ENCODE peak calls at places on chromosomes 5 and 9, in five cellular contexts. One of them, this sample, is unnamed.

GRCh38 chr5:8114597-8115266 is 245.8 kb downstream of the MTRR start:
- DNase-seq in RWPE1: no peak
- DNase-seq in mammary epithelial cell: no peak
- DNase-seq in GM20000: no peak
- DNase-seq in MCF 10A: no peak
- DNase-seq in this sample: no peak

GRCh38 chr5:111551120-111551519 is 38.8 kb upstream of the STARD4 start:
- DNase-seq in RWPE1: no peak
- DNase-seq in mammary epithelial cell: no peak
- DNase-seq in GM20000: no peak
- DNase-seq in MCF 10A: no peak
- DNase-seq in this sample: no peak

GRCh38 chr9:84669293-84670105 is at the start of gene NTRK2:
- DNase-seq in RWPE1: peak; percentile 24
- DNase-seq in mammary epithelial cell: peak; percentile 52
- DNase-seq in GM20000: peak; percentile 66
- DNase-seq in MCF 10A: peak; percentile 6
- DNase-seq in this sample: peak; percentile 56

GRCh38 chr9:129038109-129038852 is 1.9 kb downstream of the MIGA2 start:
- DNase-seq in RWPE1: no peak
- DNase-seq in mammary epithelial cell: no peak
- DNase-seq in GM20000: no peak
- DNase-seq in MCF 10A: no peak
- DNase-seq in this sample: no peak

GRCh38 chr5:93150311-93151012 is 430.6 kb downstream of the NR2F1-AS1 start:
- DNase-seq in RWPE1: no peak
- DNase-seq in mammary epithelial cell: no peak
- DNase-seq in GM20000: no peak
- DNase-seq in MCF 10A: peak; percentile 9
- DNase-seq in this sample: no peak

GRCh38 chr5:1315709-1316587 is 21.1 kb upstream of the TERT start:
- DNase-seq in RWPE1: peak; percentile 82
- DNase-seq in mammary epithelial cell: peak; percentile 75
- DNase-seq in GM20000: peak; percentile 87
- DNase-seq in MCF 10A: peak; percentile 90
- DNase-seq in this sample: peak; percentile 88

GRCh38 chr5:116572375-116573278 is 2.0 kb downstream of the SEMA6A start:
- DNase-seq in RWPE1: no peak
- DNase-seq in mammary epithelial cell: peak; percentile 21
- DNase-seq in GM20000: no peak
- DNase-seq in MCF 10A: no peak
- DNase-seq in this sample: peak; percentile 20

GRCh38 chr5:79800979-79801827 is 111.6 kb downstream of the CMYA5 start:
- DNase-seq in RWPE1: peak; percentile 22
- DNase-seq in mammary epithelial cell: no peak
- DNase-seq in GM20000: no peak
- DNase-seq in MCF 10A: no peak
- DNase-seq in this sample: no peak

GRCh38 chr5:39570418-39571027 is 145.7 kb upstream of the DAB2 start:
- DNase-seq in RWPE1: peak; percentile 25
- DNase-seq in mammary epithelial cell: peak; percentile 28
- DNase-seq in GM20000: peak; percentile 15
- DNase-seq in MCF 10A: peak; percentile 44
- DNase-seq in this sample: no peak

GRCh38 chr9:93197670-93198069 is 13.7 kb downstream of the WNK2 start:
- DNase-seq in RWPE1: no peak
- DNase-seq in mammary epithelial cell: no peak
- DNase-seq in GM20000: no peak
- DNase-seq in MCF 10A: no peak
- DNase-seq in this sample: no peak

GRCh38 chr9:93193978-93194377 is 10.0 kb downstream of the WNK2 start:
- DNase-seq in RWPE1: no peak
- DNase-seq in mammary epithelial cell: no peak
- DNase-seq in GM20000: no peak
- DNase-seq in MCF 10A: no peak
- DNase-seq in this sample: no peak

GRCh38 chr9:93198117-93198838 is 14.3 kb downstream of the WNK2 start:
- DNase-seq in RWPE1: no peak
- DNase-seq in mammary epithelial cell: no peak
- DNase-seq in GM20000: no peak
- DNase-seq in MCF 10A: no peak
- DNase-seq in this sample: no peak

GRCh38 chr9:93194584-93194983 is 10.6 kb downstream of the WNK2 start:
- DNase-seq in RWPE1: no peak
- DNase-seq in mammary epithelial cell: no peak
- DNase-seq in GM20000: no peak
- DNase-seq in MCF 10A: no peak
- DNase-seq in this sample: no peak

DNA sequence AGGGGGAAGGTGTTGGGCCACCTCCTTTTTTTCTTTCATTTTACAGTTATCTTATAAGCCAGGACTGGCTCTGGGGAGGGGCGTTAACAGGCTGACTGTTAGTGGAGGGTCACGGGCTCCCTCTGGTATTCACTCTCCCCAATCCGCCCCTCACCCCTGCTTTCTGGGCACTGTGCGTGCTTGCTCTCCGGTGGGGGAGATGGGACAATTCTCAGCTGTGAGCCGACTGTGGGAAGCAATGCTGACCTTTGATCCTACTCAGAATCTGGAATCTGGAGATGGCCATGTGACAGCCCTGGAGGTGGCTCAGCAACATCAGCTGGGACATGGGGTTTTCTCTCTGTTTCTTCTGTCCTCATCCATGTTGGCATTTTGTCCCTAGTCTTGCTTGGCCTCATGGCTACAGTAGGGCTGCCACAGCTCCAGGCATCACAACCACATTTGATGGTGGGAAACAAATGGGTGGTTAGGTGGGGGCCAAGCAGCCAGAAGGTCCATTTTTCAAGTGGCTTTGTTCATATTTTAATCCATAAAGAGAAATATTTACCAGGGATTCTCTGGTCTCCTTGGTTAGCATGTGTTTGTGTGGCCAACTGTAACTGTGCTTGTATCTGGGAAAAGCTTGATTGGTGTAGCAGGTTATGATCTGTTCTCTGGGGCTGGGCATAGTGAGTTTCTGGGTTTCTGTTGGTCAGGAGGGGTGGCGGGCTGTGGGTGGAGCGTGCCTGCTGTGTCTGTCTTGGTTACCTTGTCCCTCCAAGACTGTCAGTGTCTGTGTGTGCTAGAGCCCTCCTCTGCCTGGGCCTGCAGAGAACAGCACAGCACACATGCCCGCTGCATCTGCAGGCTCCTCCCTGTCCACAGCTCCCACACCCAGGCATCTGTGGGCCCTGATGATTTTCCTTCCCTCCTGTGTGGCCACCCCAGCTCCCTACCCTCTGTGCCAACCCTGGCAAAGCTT is 12.4 kb downstream of the WNK2 start:
- DNase-seq in RWPE1: no peak
- DNase-seq in mammary epithelial cell: no peak
- DNase-seq in GM20000: no peak
- DNase-seq in MCF 10A: no peak
- DNase-seq in this sample: no peak
- TF ChIP-seq CTCF in RWPE1: no peak
- TF ChIP-seq CTCF in mammary epithelial cell: no peak
- TF ChIP-seq CTCF in GM20000: no peak
- TF ChIP-seq CTCF in MCF 10A: no peak
- TF ChIP-seq CTCF in this sample: no peak

GRCh38 chr5:177306674-177307543 is 3.3 kb downstream of the PRELID1 start:
- DNase-seq in RWPE1: no peak
- DNase-seq in mammary epithelial cell: no peak
- DNase-seq in GM20000: no peak
- DNase-seq in MCF 10A: peak; percentile 68
- DNase-seq in this sample: peak; percentile 23
- TF ChIP-seq CTCF in RWPE1: no peak
- TF ChIP-seq CTCF in mammary epithelial cell: no peak
- TF ChIP-seq CTCF in GM20000: no peak
- TF ChIP-seq CTCF in MCF 10A: no peak
- TF ChIP-seq CTCF in this sample: no peak

DNA sequence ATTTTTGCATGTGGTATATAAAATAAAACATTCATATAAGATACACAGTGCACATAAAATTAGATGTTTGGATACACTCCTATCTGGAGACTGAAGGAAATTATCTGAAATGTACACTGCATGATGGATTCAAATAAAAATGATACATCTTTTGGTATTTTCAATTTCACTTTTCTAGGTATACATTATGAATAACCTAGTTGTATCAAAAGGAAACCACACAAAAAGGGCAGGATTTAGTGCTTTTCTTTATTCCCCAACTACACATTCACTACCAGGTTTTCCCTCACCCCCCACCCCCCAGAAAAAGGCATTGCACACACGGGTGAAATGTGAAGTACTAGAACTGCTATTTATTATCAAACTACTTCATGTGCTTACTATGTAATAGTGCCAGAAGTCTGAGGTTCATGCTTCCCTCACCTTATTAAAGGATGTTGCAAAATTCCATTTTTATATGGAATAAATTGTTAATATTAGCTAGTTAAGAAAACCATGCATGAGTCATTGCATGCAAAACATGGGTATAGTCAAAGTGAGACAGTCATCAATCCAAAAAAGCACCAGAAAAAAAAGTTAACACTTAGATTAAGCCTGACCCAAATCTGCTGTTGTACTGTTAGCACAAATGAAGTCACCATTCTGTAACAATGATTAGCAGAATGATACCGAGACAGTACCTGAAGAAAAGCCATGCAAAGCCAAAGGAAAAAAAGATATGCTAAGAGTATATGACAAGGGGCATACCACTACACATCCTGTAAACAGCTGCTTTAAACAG is 49.3 kb downstream of the PKD2L2 start:
- DNase-seq in RWPE1: no peak
- DNase-seq in mammary epithelial cell: no peak
- DNase-seq in GM20000: no peak
- DNase-seq in MCF 10A: no peak
- DNase-seq in this sample: peak; percentile 26
- TF ChIP-seq CTCF in RWPE1: no peak
- TF ChIP-seq CTCF in mammary epithelial cell: no peak
- TF ChIP-seq CTCF in GM20000: no peak
- TF ChIP-seq CTCF in MCF 10A: no peak
- TF ChIP-seq CTCF in this sample: no peak

DNA sequence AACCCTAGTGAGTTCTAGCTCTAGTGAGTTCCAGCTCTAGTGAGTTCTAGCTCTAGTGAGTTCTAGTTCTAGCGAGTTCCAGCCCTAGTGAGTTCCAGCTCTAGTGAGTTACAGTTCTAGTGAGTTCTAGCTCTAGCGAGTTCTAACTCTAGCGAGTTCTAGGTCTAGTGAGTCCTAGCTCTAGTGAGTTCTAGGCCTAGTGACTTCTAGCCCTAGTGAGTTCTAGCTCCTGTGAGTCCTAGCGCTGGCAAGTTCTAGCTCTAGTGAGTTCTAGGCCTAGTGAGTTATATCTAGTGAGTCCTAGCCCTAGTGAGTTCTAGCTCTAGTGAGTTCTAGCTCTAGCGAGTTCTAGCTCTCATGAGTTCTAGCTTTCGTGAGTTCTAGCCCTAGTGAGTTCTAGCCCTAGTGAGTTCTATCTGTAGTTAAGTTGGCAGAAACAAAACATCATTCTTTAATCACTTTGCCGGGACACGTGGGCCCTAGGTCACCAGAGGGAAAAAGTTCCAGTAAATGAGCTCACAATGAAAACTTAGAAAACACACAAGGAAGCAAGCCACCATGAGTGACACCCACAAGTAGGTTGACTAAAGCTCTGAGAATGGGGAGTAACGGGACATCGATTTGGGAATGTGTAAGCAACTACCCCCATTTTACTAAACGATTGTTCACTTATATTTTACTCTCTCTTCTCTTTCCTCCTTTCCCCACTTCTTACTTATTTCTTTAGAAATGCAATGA is 47.5 kb downstream of the EXD3 start:
- DNase-seq in RWPE1: no peak
- DNase-seq in mammary epithelial cell: no peak
- DNase-seq in GM20000: no peak
- DNase-seq in MCF 10A: no peak
- DNase-seq in this sample: no peak
- TF ChIP-seq CTCF in RWPE1: no peak
- TF ChIP-seq CTCF in mammary epithelial cell: no peak
- TF ChIP-seq CTCF in GM20000: no peak
- TF ChIP-seq CTCF in MCF 10A: no peak
- TF ChIP-seq CTCF in this sample: no peak

GRCh38 chr9:130320697-130321080 is 55.1 kb downstream of the HMCN2 start:
- DNase-seq in RWPE1: peak; percentile 62
- DNase-seq in mammary epithelial cell: no peak
- DNase-seq in GM20000: no peak
- DNase-seq in MCF 10A: peak; percentile 31
- DNase-seq in this sample: no peak
- TF ChIP-seq CTCF in RWPE1: peak; percentile 39
- TF ChIP-seq CTCF in mammary epithelial cell: peak; percentile 25
- TF ChIP-seq CTCF in GM20000: no peak
- TF ChIP-seq CTCF in MCF 10A: no peak
- TF ChIP-seq CTCF in this sample: no peak

This sample was measured in GM13976.